ENCODE peak calls at places on chromosomes 11 and 22, in six cellular contexts. G is GM23338, Q is spleen, I is body of pancreas, E is iPS DF 6.9, P is pancreas. C is an unnamed sample.

GRCh38 chr22:29245626-29246385 is 22.0 kb downstream of the RHBDD3 start:
- DNase-seq in G (peak; percentile 73), Q (peak; percentile 90), E (peak; percentile 52), P (peak; percentile 71), I (peak; percentile 80), C (peak; percentile 10)

GRCh38 chr11:29679996-29680395 is 336.8 kb downstream of the KCNA4 start:
- DNase-seq in G (no peak), I (no peak), E (no peak), P (no peak), Q (no peak), C (no peak)

GRCh38 chr22:39207141-39208012 is 37.4 kb downstream of the PDGFB start:
- DNase-seq in P (peak; percentile 79), Q (peak; percentile 37), G (no peak), E (no peak), I (peak; percentile 93), C (no peak)

GRCh38 chr11:109150603-109151002 is 271.4 kb upstream of the C11orf87 start:
- DNase-seq in G (peak; percentile 9), I (no peak), P (no peak), Q (no peak), E (no peak), C (no peak)

GRCh38 chr11:93813974-93814373 is 29.9 kb downstream of the MED17 start:
- DNase-seq in E (no peak), P (no peak), G (no peak), Q (no peak), I (no peak), C (no peak)

GRCh38 chr11:114134870-114135269 is 75.4 kb downstream of the ZBTB16 start:
- DNase-seq in P (no peak), E (no peak), G (no peak), Q (no peak), I (no peak), C (no peak)

GRCh38 chr11:57787920-57788716 is 26.5 kb downstream of the CTNND1 start:
- DNase-seq in E (no peak), G (peak; percentile 71), I (no peak), Q (no peak), P (no peak), C (no peak)

GRCh38 chr11:125345706-125346561 is 150.1 kb downstream of the FEZ1 start:
- DNase-seq in Q (peak; percentile 78), E (peak; percentile 22), G (peak; percentile 90), P (peak; percentile 75), I (peak; percentile 85), C (peak; percentile 1)

GRCh38 chr22:28112548-28113043 is 193.5 kb upstream of the PITPNB start:
- DNase-seq in P (no peak), Q (no peak), I (peak; percentile 56), E (no peak), G (peak; percentile 41), C (no peak)

GRCh38 chr22:32649515-32650200 is 151.8 kb upstream of the TIMP3 start:
- DNase-seq in G (no peak), E (no peak), P (no peak), Q (no peak), I (no peak), C (no peak)

GRCh38 chr11:12942157-12942556 is 67.0 kb upstream of the RASSF10 start:
- DNase-seq in P (no peak), G (peak; percentile 35), I (no peak), Q (no peak), E (no peak), C (no peak)
- H3K4me3 ChIP-seq in P (no peak overlapping the region), G (no peak overlapping the region), I (no peak overlapping the region), Q (no peak overlapping the region), E (no peak overlapping the region), C (no peak overlapping the region)

DNA sequence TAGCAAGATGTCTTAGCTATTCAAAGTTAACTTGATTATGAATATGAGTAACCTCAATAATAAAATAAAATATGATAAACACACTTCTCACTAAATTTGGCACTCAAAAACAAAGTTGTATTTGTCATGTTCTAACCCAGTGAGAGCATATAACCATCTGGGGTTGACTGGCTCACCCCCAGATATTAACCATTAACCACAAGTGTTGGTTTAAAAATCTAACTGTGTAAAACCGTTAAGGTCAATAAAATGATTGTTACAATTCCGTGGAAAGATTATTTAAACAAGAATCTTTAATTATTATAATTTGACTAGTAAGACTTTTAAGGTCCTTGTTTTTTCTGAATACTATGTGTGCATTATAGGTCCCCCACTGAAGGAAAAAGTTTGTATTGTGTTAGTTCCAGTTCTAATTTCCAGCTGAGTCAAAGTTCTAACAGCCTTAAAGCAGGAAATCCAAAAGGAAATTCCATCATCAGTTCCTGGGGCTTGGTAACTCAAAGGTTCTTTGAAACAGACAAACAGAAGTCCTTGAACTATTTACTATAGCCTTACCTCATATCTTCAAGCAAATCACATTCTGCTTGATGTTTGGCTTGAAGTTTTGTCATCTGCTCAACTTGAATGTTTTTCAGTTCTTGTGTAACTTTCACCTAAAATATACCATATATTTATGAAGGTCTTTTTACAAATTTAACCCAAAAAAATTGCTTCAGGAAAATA is 2.5 kb downstream of the FCHSD2 start:
- DNase-seq in Q (no peak), E (no peak), G (no peak), P (no peak), I (no peak), C (no peak)
- H3K27ac ChIP-seq in Q (peak overlapping the region; percentile 99), E (no peak overlapping the region), G (no peak overlapping the region), P (peak overlapping the region; percentile 62), I (peak overlapping the region; percentile 97), C (no peak overlapping the region)

DNA sequence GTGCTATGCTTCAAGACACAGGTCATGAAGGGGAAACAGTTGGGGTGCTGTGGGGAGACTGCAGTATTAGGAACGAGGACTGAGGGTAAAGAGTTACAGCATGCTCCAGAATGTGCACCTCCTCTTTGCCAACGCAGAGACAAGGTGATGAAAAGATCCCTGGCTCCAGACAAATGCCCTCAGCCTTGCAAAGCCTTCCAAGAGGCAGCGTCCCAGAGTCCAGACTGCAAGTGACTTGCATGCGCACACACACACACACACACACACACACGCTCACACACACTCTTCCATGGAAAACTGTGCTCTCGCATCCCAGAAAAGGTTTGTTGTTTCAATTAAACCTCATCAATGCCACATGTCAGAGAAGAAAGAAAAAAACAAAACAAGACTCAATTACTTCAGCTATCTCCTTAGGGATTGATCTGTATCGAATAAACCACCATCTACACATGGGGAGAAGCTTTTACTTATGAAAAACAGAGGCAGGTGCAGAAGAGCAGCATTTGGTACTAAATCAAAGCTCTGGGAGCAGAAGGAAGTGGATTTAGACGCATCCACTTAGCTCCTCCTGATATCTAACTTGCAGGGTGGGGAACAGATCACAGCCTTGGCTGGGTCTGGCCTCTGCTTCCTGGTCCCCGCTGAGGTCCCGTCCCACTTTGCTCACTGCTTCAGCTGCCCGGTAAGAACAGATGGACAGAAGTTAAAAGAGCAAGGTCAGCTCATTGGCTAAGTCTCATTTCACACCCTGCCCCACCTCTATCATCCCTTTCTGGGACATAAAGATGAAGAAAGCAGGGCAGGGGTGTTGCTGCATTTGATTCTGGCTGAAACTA is 249.7 kb upstream of the BLID start:
- DNase-seq in I (no peak), Q (no peak), G (no peak), E (no peak), P (no peak), C (no peak)
- H3K4me3 ChIP-seq in I (no peak overlapping the region), Q (no peak overlapping the region), G (no peak overlapping the region), E (no peak overlapping the region), P (no peak overlapping the region), C (no peak overlapping the region)

GRCh38 chr11:75371930-75372876 is 20.7 kb upstream of the ARRB1 start:
- DNase-seq in E (no peak), Q (peak; percentile 33), P (no peak), G (no peak), I (no peak), C (no peak)
- H3K27ac ChIP-seq in E (no peak overlapping the region), Q (no peak overlapping the region), P (no peak overlapping the region), G (no peak overlapping the region), I (no peak overlapping the region), C (peak overlapping the region; percentile 59)

DNA sequence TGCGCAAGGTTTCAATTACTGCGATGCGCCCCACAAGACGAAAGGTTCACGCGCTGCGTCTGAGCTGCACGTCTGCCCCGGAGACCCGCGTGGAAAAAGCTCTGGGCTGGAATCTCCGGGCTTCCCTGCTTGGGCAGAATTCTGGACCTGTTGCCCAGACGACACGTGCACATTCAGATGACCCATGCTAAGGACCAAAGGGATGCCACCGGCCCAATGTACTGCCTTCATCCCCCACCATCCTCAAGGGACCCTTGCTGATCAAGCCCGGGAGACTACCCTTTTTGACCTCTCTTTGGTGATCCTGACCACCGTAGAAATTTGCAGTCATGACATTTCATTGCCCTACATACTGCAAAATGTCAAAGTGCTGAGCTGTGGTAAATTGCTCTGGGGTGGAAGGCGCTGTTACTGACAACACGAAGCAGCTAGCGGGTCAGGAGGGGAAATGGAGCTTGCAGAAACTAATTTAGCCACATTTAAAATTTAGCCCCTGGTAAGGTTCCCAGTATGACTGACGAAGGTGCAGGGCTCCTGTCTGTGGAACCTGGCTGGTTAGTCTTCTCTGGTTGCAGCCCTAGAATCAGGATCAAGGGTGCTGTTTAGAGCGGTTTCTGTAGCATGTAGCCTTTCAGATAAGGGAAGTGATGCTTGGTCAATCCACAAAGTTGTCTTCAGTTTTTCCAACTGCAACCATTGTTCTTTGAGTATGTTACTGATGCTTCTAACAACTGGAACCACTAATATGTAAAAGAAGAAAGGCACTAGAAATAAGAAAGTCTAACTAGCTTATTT is 81.9 kb downstream of the PRR5L start:
- DNase-seq in P (no peak), E (no peak), Q (no peak), I (no peak), G (no peak), C (no peak)
- H3K4me3 ChIP-seq in P (peak overlapping the region; percentile 64), E (no peak overlapping the region), Q (peak overlapping the region; percentile 75), I (peak overlapping the region; percentile 49), G (peak overlapping the region; percentile 59), C (peak overlapping the region; percentile 52)

DNA sequence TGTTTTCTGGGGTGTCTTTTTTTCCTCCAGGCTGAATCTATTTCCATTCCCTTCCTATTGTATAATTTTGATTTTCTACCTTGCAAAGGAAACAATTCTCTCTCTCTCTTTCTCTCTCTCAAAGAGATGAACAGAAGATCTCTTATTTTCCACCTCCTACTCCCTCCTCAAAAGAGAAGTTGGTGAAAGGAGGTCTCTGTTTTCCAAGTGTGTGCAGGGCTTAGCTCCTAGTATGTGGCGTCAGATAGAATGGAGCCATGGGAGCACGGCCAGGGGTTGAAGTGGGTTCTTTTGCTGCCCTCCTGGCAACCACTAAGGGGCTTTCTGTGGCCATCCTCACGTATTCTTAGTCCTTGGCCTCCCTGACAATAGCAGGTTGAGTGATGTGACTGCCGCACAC is 480 bp downstream of the TRIM34 start:
- DNase-seq in E (no peak), Q (no peak), I (no peak), P (no peak), G (no peak), C (no peak)
- H3K27ac ChIP-seq in E (no peak overlapping the region), Q (peak overlapping the region; percentile 86), I (peak overlapping the region; percentile 79), P (peak overlapping the region; percentile 70), G (no peak overlapping the region), C (peak overlapping the region; percentile 79)

GRCh38 chr11:45941285-45941684 is 18.8 kb downstream of the LARGE2 start:
- DNase-seq in E (no peak), G (no peak), P (no peak), I (no peak), Q (no peak), C (no peak)
- H3K4me3 ChIP-seq in E (no peak overlapping the region), G (no peak overlapping the region), P (no peak overlapping the region), I (no peak overlapping the region), Q (no peak overlapping the region), C (no peak overlapping the region)